ENCODE peak calls at places on chromosomes 7 and 10, in six cellular contexts. B is endothelial cell, M is AG09319, N is BJ, G is MCF 10A, H is heart left ventricle. Z is an unnamed sample.

GRCh38 chr7:24865994-24866615 is 108.8 kb upstream of the GSDME start:
- DNase-seq in B (no peak), M (no peak), N (no peak), G (no peak), H (no peak), Z (no peak)

GRCh38 chr7:94561841-94562514 is 52.4 kb downstream of the CASD1 start:
- DNase-seq in B (no peak), M (no peak), N (peak; percentile 5), G (peak; percentile 8), H (no peak), Z (no peak)

GRCh38 chr7:83429493-83429892 is 219.4 kb downstream of the SEMA3E start:
- DNase-seq in B (no peak), M (no peak), N (no peak), G (no peak), H (no peak), Z (no peak)

GRCh38 chr10:88892223-88892967 is 12.3 kb downstream of the STAMBPL1 start:
- DNase-seq in B (no peak), M (no peak), N (no peak), G (no peak), H (no peak), Z (no peak)

GRCh38 chr10:118873738-118874105 is 119.0 kb upstream of the CACUL1 start:
- DNase-seq in B (no peak), M (no peak), N (no peak), G (no peak), H (no peak), Z (no peak)

GRCh38 chr10:68238371-68238770 is 6.5 kb upstream of the ATOH7 start:
- DNase-seq in B (no peak), M (no peak), N (no peak), G (no peak), H (no peak), Z (no peak)

GRCh38 chr7:29106128-29106988 is 40.0 kb downstream of the CPVL start:
- DNase-seq in B (peak; percentile 59), M (peak; percentile 31), N (no peak), G (peak; percentile 72), H (peak; percentile 53), Z (peak; percentile 5)

GRCh38 chr10:73116017-73116416 is 5.8 kb downstream of the NUDT13 start:
- DNase-seq in B (no peak), M (no peak), N (no peak), G (no peak), H (no peak), Z (no peak)

GRCh38 chr10:5625992-5626777 is 40.2 kb downstream of the ASB13 start:
- DNase-seq in B (no peak), M (no peak), N (no peak), G (no peak), H (no peak), Z (no peak)

GRCh38 chr7:47663239-47663638 is 81.3 kb upstream of the TNS3 start:
- DNase-seq in B (no peak), M (peak; percentile 56), N (peak; percentile 59), G (no peak), H (no peak), Z (no peak)

GRCh38 chr7:39238209-39238869 is 260.6 kb downstream of the POU6F2 start:
- DNase-seq in B (no peak), M (no peak), N (no peak), G (no peak), H (no peak), Z (no peak)

GRCh38 chr7:105086850-105087249 is 72.8 kb downstream of the KMT2E start:
- DNase-seq in B (no peak), M (no peak), N (no peak), G (no peak), H (no peak), Z (no peak)

GRCh38 chr10:98172495-98172894 is 38.0 kb downstream of the R3HCC1L start:
- DNase-seq in B (no peak), M (no peak), N (no peak), G (no peak), H (no peak), Z (no peak)

GRCh38 chr10:15700078-15700477 is 19.6 kb downstream of the ITGA8 start:
- DNase-seq in B (no peak), M (no peak), N (no peak), G (no peak), H (no peak), Z (no peak)

GRCh38 chr7:129423700-129424410 is 10.4 kb upstream of the STRIP2 start:
- DNase-seq in B (no peak), M (no peak), N (no peak), G (peak; percentile 34), H (no peak), Z (no peak)

GRCh38 chr10:117441812-117442443 is 66.7 kb upstream of the PDZD8 start:
- DNase-seq in B (no peak), M (peak; percentile 30), N (peak; percentile 46), G (peak; percentile 99), H (no peak), Z (no peak)

GRCh38 chr10:80183436-80183835 is 21.9 kb downstream of the ANXA11 start:
- DNase-seq in B (no peak), M (no peak), N (no peak), G (no peak), H (no peak), Z (no peak)

GRCh38 chr10:95456486-95456885 is 104.7 kb downstream of the SORBS1 start:
- DNase-seq in B (no peak), M (no peak), N (no peak), G (no peak), H (no peak), Z (no peak)
- TF ChIP-seq CTCF in B (no peak), M (no peak), N (no peak), G (no peak), H (no peak), Z (no peak)

GRCh38 chr7:101912711-101913110 is 95.3 kb downstream of the CUX1 start:
- DNase-seq in B (no peak), M (no peak), N (no peak), G (no peak), H (no peak), Z (no peak)

GRCh38 chr7:101913247-101913721 is 95.9 kb downstream of the CUX1 start:
- DNase-seq in B (no peak), M (no peak), N (no peak), G (no peak), H (no peak), Z (no peak)

GRCh38 chr7:101913876-101914275 is 96.5 kb downstream of the CUX1 start:
- DNase-seq in B (no peak), M (no peak), N (no peak), G (no peak), H (no peak), Z (no peak)

GRCh38 chr7:101911011-101911799 is 93.8 kb downstream of the CUX1 start:
- DNase-seq in B (no peak), M (no peak), N (no peak), G (no peak), H (no peak), Z (no peak)

DNA sequence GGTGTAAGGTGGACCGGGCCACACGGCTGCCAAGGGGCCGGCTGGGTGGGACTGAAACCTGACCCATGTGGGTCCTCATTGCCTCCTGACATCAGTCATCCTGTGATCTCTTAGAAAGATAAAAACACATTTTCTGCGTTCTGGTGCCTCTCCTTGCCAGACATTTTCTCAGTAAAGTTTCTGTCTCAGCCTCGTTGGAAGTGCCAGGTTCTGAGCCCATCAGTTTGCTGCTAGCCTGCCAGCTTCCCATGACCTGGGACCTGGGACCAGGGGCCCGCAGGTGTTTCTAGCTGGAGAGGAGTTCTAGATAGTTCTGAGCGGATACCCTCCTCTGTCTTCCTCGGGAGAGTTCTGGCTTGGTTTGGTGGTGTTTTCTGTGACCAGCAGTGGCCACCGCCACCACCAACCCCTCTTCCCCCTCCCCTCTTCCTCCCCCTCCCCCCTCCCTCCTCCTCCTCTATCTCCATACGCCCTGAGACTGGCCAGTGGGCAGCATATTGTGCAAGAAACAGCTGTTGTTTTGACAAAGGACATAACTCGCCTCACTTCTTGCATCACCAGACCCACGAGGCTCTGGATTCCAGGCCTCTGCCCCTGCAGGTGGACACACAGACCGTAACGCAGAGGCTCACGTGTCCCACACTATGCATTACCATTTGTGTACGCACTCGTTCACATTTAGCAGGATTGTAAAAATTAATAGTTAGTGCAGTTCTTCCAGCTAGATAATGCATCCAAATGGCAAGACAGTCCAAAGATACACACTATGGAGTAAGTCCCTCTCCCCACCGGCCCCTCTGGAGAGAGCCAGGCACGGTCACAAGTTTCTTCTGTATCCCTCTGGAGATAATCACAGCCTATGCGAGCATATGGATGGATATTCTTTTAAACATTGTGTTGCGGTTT is 94.6 kb downstream of the CUX1 start:
- DNase-seq in B (no peak), M (no peak), N (no peak), G (peak; percentile 8), H (no peak), Z (no peak)
- TF ChIP-seq CTCF in B (no peak), M (no peak), N (peak; percentile 8), G (no peak), H (no peak), Z (no peak)

GRCh38 chr10:99487125-99487524 is 45.6 kb upstream of the NKX2-3 start:
- DNase-seq in B (no peak), M (no peak), N (no peak), G (no peak), H (no peak), Z (no peak)

GRCh38 chr10:99484626-99485581 is 47.8 kb upstream of the NKX2-3 start:
- DNase-seq in B (peak; percentile 35), M (no peak), N (no peak), G (peak; percentile 23), H (no peak), Z (no peak)
- TF ChIP-seq CTCF in B (no peak), M (no peak), N (no peak), G (peak; percentile 26), H (no peak), Z (peak; percentile 15)

GRCh38 chr7:42574693-42575084 is 337.2 kb downstream of the C7orf25 start:
- DNase-seq in B (no peak), M (no peak), N (no peak), G (peak; percentile 31), H (no peak), Z (no peak)
- TF ChIP-seq CTCF in B (no peak), M (peak; percentile 32), N (no peak), G (peak; percentile 43), H (no peak), Z (peak; percentile 3)

GRCh38 chr7:135557455-135558336 is at the start of gene NUP205:
- DNase-seq in B (peak; percentile 69), M (peak; percentile 45), N (peak; percentile 59), G (peak; percentile 83), H (peak; percentile 73), Z (peak; percentile 93)
- TF ChIP-seq CTCF in B (no peak), M (no peak), N (no peak), G (no peak), H (peak; percentile 7), Z (no peak)

DNA sequence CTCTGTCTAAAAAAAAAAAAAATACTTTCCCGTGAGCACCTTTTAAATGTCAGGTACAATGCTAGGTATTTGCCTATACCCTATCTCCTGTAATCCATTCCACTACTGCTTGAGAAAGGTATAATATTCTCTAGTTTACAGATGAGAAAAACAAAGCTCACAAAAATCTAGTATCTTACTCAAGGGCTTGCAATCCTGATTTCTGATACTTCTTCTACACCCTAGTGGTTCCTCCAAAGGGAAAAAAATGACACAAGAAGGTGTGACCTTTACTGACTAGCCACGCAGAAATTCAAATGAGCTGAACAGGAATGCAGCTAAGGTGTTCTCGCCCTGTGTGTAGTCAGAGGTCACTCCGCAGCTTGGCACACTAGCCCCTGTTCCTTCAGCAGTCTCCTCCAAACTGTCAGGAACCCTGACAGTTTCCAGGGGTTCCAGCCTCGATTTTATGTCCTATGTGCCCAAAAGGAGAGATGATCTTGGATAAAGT is 59.5 kb upstream of the TM9SF3 start:
- DNase-seq in B (no peak), M (no peak), N (no peak), G (no peak), H (no peak), Z (no peak)
- TF ChIP-seq CTCF in B (no peak), M (no peak), N (no peak), G (no peak), H (no peak), Z (no peak)

Z was measured in GM06990.